ENCODE peak calls at places on chromosomes 16 and 17, in six cellular contexts. One of them, this sample, is unnamed.

GRCh38 chr17:82281076-82281475 is 7.6 kb upstream of the CSNK1D start:
- DNase-seq in brain microvascular endothelial cell: no peak
- DNase-seq in esophagus squamous epithelium: no peak
- DNase-seq in thoracic aorta: no peak
- DNase-seq in esophagus muscularis mucosa: no peak
- DNase-seq in astrocyte: no peak
- DNase-seq in this sample: no peak

GRCh38 chr17:82414548-82415281 is 3.4 kb upstream of the HEXD start:
- DNase-seq in brain microvascular endothelial cell: peak; percentile 52
- DNase-seq in esophagus squamous epithelium: no peak
- DNase-seq in thoracic aorta: no peak
- DNase-seq in esophagus muscularis mucosa: no peak
- DNase-seq in astrocyte: peak; percentile 22
- DNase-seq in this sample: no peak

GRCh38 chr17:8753976-8754440 is 4.3 kb downstream of the SPDYE4 start:
- DNase-seq in brain microvascular endothelial cell: peak; percentile 22
- DNase-seq in esophagus squamous epithelium: no peak
- DNase-seq in thoracic aorta: no peak
- DNase-seq in esophagus muscularis mucosa: no peak
- DNase-seq in astrocyte: no peak
- DNase-seq in this sample: no peak

GRCh38 chr16:57277586-57277985 is 6.9 kb downstream of the PLLP start:
- DNase-seq in brain microvascular endothelial cell: peak; percentile 61
- DNase-seq in esophagus squamous epithelium: no peak
- DNase-seq in thoracic aorta: no peak
- DNase-seq in esophagus muscularis mucosa: no peak
- DNase-seq in astrocyte: peak; percentile 83
- DNase-seq in this sample: peak; percentile 41

GRCh38 chr17:28147026-28147425 is 104.5 kb downstream of the NLK start:
- DNase-seq in brain microvascular endothelial cell: no peak
- DNase-seq in esophagus squamous epithelium: no peak
- DNase-seq in thoracic aorta: no peak
- DNase-seq in esophagus muscularis mucosa: no peak
- DNase-seq in astrocyte: no peak
- DNase-seq in this sample: no peak

GRCh38 chr17:28499366-28499668 is 6.8 kb upstream of the FOXN1 start:
- DNase-seq in brain microvascular endothelial cell: no peak
- DNase-seq in esophagus squamous epithelium: no peak
- DNase-seq in thoracic aorta: no peak
- DNase-seq in esophagus muscularis mucosa: no peak
- DNase-seq in astrocyte: no peak
- DNase-seq in this sample: no peak

GRCh38 chr17:80890551-80890930 is 101.1 kb upstream of the CHMP6 start:
- DNase-seq in brain microvascular endothelial cell: no peak
- DNase-seq in esophagus squamous epithelium: no peak
- DNase-seq in thoracic aorta: no peak
- DNase-seq in esophagus muscularis mucosa: no peak
- DNase-seq in astrocyte: no peak
- DNase-seq in this sample: no peak

GRCh38 chr16:71840052-71840451 is 5.7 kb upstream of the ATXN1L start:
- DNase-seq in brain microvascular endothelial cell: no peak
- DNase-seq in esophagus squamous epithelium: no peak
- DNase-seq in thoracic aorta: no peak
- DNase-seq in esophagus muscularis mucosa: no peak
- DNase-seq in astrocyte: no peak
- DNase-seq in this sample: peak; percentile 56

GRCh38 chr16:70646260-70647241 is at the start of gene IL34:
- DNase-seq in brain microvascular endothelial cell: peak; percentile 80
- DNase-seq in esophagus squamous epithelium: no peak
- DNase-seq in thoracic aorta: no peak
- DNase-seq in esophagus muscularis mucosa: no peak
- DNase-seq in astrocyte: peak; percentile 14
- DNase-seq in this sample: no peak

GRCh38 chr16:85614338-85615013 is 1.4 kb downstream of the GSE1 start:
- DNase-seq in brain microvascular endothelial cell: no peak
- DNase-seq in esophagus squamous epithelium: no peak
- DNase-seq in thoracic aorta: no peak
- DNase-seq in esophagus muscularis mucosa: no peak
- DNase-seq in astrocyte: no peak
- DNase-seq in this sample: no peak

GRCh38 chr16:85370881-85371651 is 242.1 kb upstream of the GSE1 start:
- DNase-seq in brain microvascular endothelial cell: no peak
- DNase-seq in esophagus squamous epithelium: no peak
- DNase-seq in thoracic aorta: peak; percentile 35
- DNase-seq in esophagus muscularis mucosa: no peak
- DNase-seq in astrocyte: no peak
- DNase-seq in this sample: no peak

GRCh38 chr17:8720596-8720995 is 24.0 kb downstream of the CCDC42 start:
- DNase-seq in brain microvascular endothelial cell: no peak
- DNase-seq in esophagus squamous epithelium: no peak
- DNase-seq in thoracic aorta: no peak
- DNase-seq in esophagus muscularis mucosa: no peak
- DNase-seq in astrocyte: no peak
- DNase-seq in this sample: no peak

GRCh38 chr17:80007009-80007752 is 28.5 kb downstream of the TBC1D16 start:
- DNase-seq in brain microvascular endothelial cell: no peak
- DNase-seq in esophagus squamous epithelium: no peak
- DNase-seq in thoracic aorta: no peak
- DNase-seq in esophagus muscularis mucosa: no peak
- DNase-seq in astrocyte: no peak
- DNase-seq in this sample: no peak

GRCh38 chr17:82349287-82349701 is 9.8 kb upstream of the TEX19 start:
- DNase-seq in brain microvascular endothelial cell: no peak
- DNase-seq in esophagus squamous epithelium: no peak
- DNase-seq in thoracic aorta: no peak
- DNase-seq in esophagus muscularis mucosa: no peak
- DNase-seq in astrocyte: no peak
- DNase-seq in this sample: peak; percentile 76

GRCh38 chr17:38405654-38406053 is 22.6 kb upstream of the ARHGAP23 start:
- DNase-seq in brain microvascular endothelial cell: no peak
- DNase-seq in esophagus squamous epithelium: no peak
- DNase-seq in thoracic aorta: no peak
- DNase-seq in esophagus muscularis mucosa: no peak
- DNase-seq in astrocyte: no peak
- DNase-seq in this sample: no peak

GRCh38 chr17:18064053-18064452 is 23.7 kb upstream of the DRG2 start:
- DNase-seq in brain microvascular endothelial cell: no peak
- DNase-seq in esophagus squamous epithelium: no peak
- DNase-seq in thoracic aorta: no peak
- DNase-seq in esophagus muscularis mucosa: no peak
- DNase-seq in astrocyte: no peak
- DNase-seq in this sample: no peak
- TF ChIP-seq CTCF in brain microvascular endothelial cell: no peak
- TF ChIP-seq CTCF in esophagus squamous epithelium: no peak
- TF ChIP-seq CTCF in thoracic aorta: no peak
- TF ChIP-seq CTCF in esophagus muscularis mucosa: no peak
- TF ChIP-seq CTCF in astrocyte: no peak
- TF ChIP-seq CTCF in this sample: no peak

DNA sequence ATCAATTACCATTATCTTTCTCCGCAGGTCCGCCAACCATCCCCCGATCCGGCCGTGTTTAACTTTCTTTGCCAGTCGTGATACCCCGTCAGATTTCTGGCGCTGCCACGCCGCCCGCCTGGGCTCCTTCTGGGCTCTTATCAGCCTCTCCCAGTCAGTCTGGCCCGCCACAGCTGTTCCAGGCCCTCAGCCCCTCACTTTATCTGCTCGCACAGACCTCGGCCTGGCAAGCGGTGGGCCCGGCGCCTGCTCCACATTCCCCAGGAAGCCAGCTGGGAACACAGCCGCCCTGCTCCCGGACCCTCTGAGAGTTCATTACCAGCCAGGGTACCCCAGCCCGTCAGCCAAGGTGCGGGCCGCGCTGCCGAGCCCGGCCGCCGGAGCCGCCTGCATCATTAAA is 157.5 kb downstream of the ZNF423 start:
- DNase-seq in brain microvascular endothelial cell: no peak
- DNase-seq in esophagus squamous epithelium: no peak
- DNase-seq in thoracic aorta: no peak
- DNase-seq in esophagus muscularis mucosa: no peak
- DNase-seq in astrocyte: peak; percentile 16
- DNase-seq in this sample: no peak
- H3K4me3 ChIP-seq in brain microvascular endothelial cell: no peak overlapping the region
- H3K4me3 ChIP-seq in esophagus squamous epithelium: no peak overlapping the region
- H3K4me3 ChIP-seq in thoracic aorta: peak overlapping the region; percentile 67
- H3K4me3 ChIP-seq in esophagus muscularis mucosa: no peak overlapping the region
- H3K4me3 ChIP-seq in astrocyte: no peak overlapping the region
- H3K4me3 ChIP-seq in this sample: no peak overlapping the region

DNA sequence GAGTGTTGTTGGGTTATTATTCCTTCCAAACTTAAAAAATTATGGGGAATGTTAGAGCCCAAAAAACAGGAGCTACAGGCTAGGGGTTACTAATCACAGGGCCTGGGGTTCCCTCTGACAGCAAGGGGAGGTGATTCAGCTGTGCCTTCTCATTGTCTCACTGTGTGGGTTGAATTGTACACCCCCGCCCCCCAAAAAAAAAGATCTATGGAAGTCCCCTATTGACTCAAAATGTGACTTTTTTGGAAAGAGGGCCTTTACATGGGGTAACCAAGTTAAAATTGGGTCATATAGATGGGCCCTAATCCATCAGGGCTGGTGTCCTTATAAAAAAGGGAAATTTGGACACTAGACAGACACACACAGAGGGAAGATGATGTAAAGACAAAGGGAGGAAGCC is 190.2 kb downstream of the SOX9 start:
- DNase-seq in brain microvascular endothelial cell: no peak
- DNase-seq in esophagus squamous epithelium: no peak
- DNase-seq in thoracic aorta: no peak
- DNase-seq in esophagus muscularis mucosa: no peak
- DNase-seq in astrocyte: no peak
- DNase-seq in this sample: no peak
- H3K36me3 ChIP-seq in brain microvascular endothelial cell: no peaks in the 10 kb centered on the region
- H3K36me3 ChIP-seq in esophagus squamous epithelium: no peaks in the 10 kb centered on the region
- H3K36me3 ChIP-seq in thoracic aorta: no peaks in the 10 kb centered on the region
- H3K36me3 ChIP-seq in esophagus muscularis mucosa: no peaks in the 10 kb centered on the region
- H3K36me3 ChIP-seq in astrocyte: no peaks in the 10 kb centered on the region
- H3K36me3 ChIP-seq in this sample: no peaks in the 10 kb centered on the region

GRCh38 chr17:2058521-2059124 is 3.7 kb downstream of the HIC1 start:
- DNase-seq in brain microvascular endothelial cell: peak; percentile 37
- DNase-seq in esophagus squamous epithelium: no peak
- DNase-seq in thoracic aorta: no peak
- DNase-seq in esophagus muscularis mucosa: peak; percentile 92
- DNase-seq in astrocyte: no peak
- DNase-seq in this sample: no peak
- TF ChIP-seq CTCF in brain microvascular endothelial cell: peak; percentile 73
- TF ChIP-seq CTCF in esophagus squamous epithelium: peak; percentile 91
- TF ChIP-seq CTCF in thoracic aorta: peak; percentile 33
- TF ChIP-seq CTCF in esophagus muscularis mucosa: peak; percentile 69
- TF ChIP-seq CTCF in astrocyte: peak; percentile 13
- TF ChIP-seq CTCF in this sample: peak; percentile 62

GRCh38 chr17:48563867-48564199 is 14.3 kb downstream of the HOXB4 start:
- DNase-seq in brain microvascular endothelial cell: no peak
- DNase-seq in esophagus squamous epithelium: no peak
- DNase-seq in thoracic aorta: no peak
- DNase-seq in esophagus muscularis mucosa: no peak
- DNase-seq in astrocyte: no peak
- DNase-seq in this sample: no peak

GRCh38 chr17:48562934-48563333 is 15.2 kb downstream of the HOXB4 start:
- DNase-seq in brain microvascular endothelial cell: no peak
- DNase-seq in esophagus squamous epithelium: no peak
- DNase-seq in thoracic aorta: no peak
- DNase-seq in esophagus muscularis mucosa: no peak
- DNase-seq in astrocyte: no peak
- DNase-seq in this sample: no peak

GRCh38 chr17:48564200-48565023 is 13.7 kb downstream of the HOXB4 start:
- DNase-seq in brain microvascular endothelial cell: no peak
- DNase-seq in esophagus squamous epithelium: no peak
- DNase-seq in thoracic aorta: no peak
- DNase-seq in esophagus muscularis mucosa: no peak
- DNase-seq in astrocyte: no peak
- DNase-seq in this sample: no peak

GRCh38 chr17:48561894-48562810 is 16.0 kb downstream of the HOXB4 start:
- DNase-seq in brain microvascular endothelial cell: no peak
- DNase-seq in esophagus squamous epithelium: no peak
- DNase-seq in thoracic aorta: no peak
- DNase-seq in esophagus muscularis mucosa: no peak
- DNase-seq in astrocyte: no peak
- DNase-seq in this sample: no peak

GRCh38 chr17:48563385-48563838 is 14.7 kb downstream of the HOXB4 start:
- DNase-seq in brain microvascular endothelial cell: no peak
- DNase-seq in esophagus squamous epithelium: no peak
- DNase-seq in thoracic aorta: no peak
- DNase-seq in esophagus muscularis mucosa: no peak
- DNase-seq in astrocyte: no peak
- DNase-seq in this sample: no peak
- H3K4me3 ChIP-seq in brain microvascular endothelial cell: peak overlapping the region; percentile 43
- H3K4me3 ChIP-seq in esophagus squamous epithelium: peak overlapping the region; percentile 71
- H3K4me3 ChIP-seq in thoracic aorta: peak overlapping the region; percentile 69
- H3K4me3 ChIP-seq in esophagus muscularis mucosa: peak overlapping the region; percentile 62
- H3K4me3 ChIP-seq in astrocyte: peak overlapping the region; percentile 58
- H3K4me3 ChIP-seq in this sample: no peak overlapping the region

DNA sequence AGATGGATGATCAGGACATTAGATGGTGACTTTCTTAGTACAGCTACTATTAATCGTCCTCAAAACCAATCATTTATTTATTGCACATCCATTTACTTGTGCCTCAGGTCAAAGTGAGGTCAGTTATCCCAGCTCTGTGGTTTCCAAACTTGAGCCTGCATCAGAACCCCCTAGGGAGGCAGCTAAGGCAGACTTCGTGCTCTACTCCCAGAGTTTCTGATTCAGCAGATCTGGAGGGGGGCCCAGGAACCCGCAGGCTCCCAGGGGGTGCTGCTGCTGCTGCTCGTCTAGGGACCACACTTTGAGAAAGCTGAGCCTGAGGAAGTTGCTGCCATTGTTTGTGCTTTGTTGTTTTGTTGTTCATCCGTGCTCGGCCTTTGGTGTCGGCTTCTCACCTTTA is 44.0 kb upstream of the CLEC18B start:
- DNase-seq in brain microvascular endothelial cell: no peak
- DNase-seq in esophagus squamous epithelium: no peak
- DNase-seq in thoracic aorta: no peak
- DNase-seq in esophagus muscularis mucosa: no peak
- DNase-seq in astrocyte: no peak
- DNase-seq in this sample: no peak
- H3K36me3 ChIP-seq in brain microvascular endothelial cell: peaks cover 53% of the 10 kb centered on the region
- H3K36me3 ChIP-seq in esophagus squamous epithelium: peaks cover 40% of the 10 kb centered on the region
- H3K36me3 ChIP-seq in thoracic aorta: peaks cover 69% of the 10 kb centered on the region
- H3K36me3 ChIP-seq in esophagus muscularis mucosa: peaks cover 100% of the 10 kb centered on the region
- H3K36me3 ChIP-seq in astrocyte: peaks cover 73% of the 10 kb centered on the region
- H3K36me3 ChIP-seq in this sample: peaks cover 30% of the 10 kb centered on the region

DNA sequence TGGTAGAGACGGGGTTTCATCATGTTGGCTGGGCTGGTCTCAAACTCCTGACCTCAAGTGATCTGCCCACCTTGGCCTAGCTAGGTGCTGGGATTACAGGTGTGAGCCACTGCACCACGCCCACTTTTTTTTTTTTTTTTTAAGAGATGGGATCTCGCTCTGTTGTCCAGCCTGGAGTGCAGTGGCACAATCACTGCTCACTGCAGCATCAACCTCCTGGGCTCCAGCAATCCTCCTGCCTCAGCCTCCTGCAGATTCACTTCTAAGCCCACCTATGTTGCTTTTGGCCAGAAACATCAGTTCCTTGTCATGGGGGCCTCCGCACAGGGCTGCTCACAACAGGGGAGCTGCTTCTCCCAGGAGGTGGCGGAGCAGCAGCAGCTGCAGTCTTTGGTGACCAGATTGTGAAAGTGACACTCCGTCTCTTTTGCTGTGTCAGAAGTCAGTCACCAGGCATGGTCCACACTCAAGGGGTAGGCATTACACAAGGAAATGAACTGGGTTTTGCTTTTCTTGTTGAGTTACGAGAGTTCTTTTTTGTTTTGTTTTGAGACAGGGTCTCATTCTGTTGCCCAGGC is 4.5 kb upstream of the NME4 start:
- DNase-seq in brain microvascular endothelial cell: no peak
- DNase-seq in esophagus squamous epithelium: no peak
- DNase-seq in thoracic aorta: no peak
- DNase-seq in esophagus muscularis mucosa: no peak
- DNase-seq in astrocyte: no peak
- DNase-seq in this sample: no peak
- TF ChIP-seq CTCF in brain microvascular endothelial cell: peak; percentile 12
- TF ChIP-seq CTCF in esophagus squamous epithelium: no peak
- TF ChIP-seq CTCF in thoracic aorta: no peak
- TF ChIP-seq CTCF in esophagus muscularis mucosa: no peak
- TF ChIP-seq CTCF in astrocyte: no peak
- TF ChIP-seq CTCF in this sample: no peak

This sample was measured in BJ.